ENCODE peak calls at places on chromosomes 1 and 21, in ten cellular contexts. P is lower lobe of right lung, C is GM23338, N is stomach, K is heart left ventricle, I is transverse colon, Y is astrocyte, J is psoas muscle, L is left ventricle myocardium inferior, R is ovary. X is an unnamed sample. For H3K4me1, the result is how much of the 10 kb centered on the place peaks cover.

GRCh38 chr1:24749257-24749656 is 4.0 kb downstream of the CLIC4 start:
- DNase-seq in K (no peak), R (no peak), C (no peak), P (no peak), L (no peak), N (no peak), Y (no peak), J (no peak), I (no peak), X (no peak)

GRCh38 chr1:2644591-2645101 is 11.8 kb upstream of the MMEL1 start:
- DNase-seq in R (peak), I (no peak), C (no peak), Y (no peak), J (peak), P (peak), K (peak), N (no peak), L (no peak), X (no peak)

GRCh38 chr1:55262822-55263221 is 47.7 kb upstream of the USP24 start:
- DNase-seq in J (no peak), C (no peak), L (no peak), P (no peak), R (no peak), Y (peak), K (no peak), N (no peak), I (no peak), X (no peak)

GRCh38 chr1:116528329-116529083 is 42.3 kb downstream of the CD58 start:
- DNase-seq in K (no peak), P (no peak), I (no peak), Y (no peak), L (no peak), C (no peak), R (no peak), J (no peak), N (no peak), X (no peak)

GRCh38 chr1:84155517-84155916 is 11.4 kb downstream of the PRKACB start:
- DNase-seq in N (no peak), I (no peak), Y (no peak), P (no peak), R (no peak), C (no peak), L (no peak), J (no peak), K (no peak), X (no peak)

GRCh38 chr1:47694011-47694890 is 256.4 kb downstream of the FOXD2 start:
- DNase-seq in I (no peak), N (peak), R (no peak), K (peak), Y (no peak), L (no peak), C (no peak), J (no peak), P (no peak), X (peak)

GRCh38 chr21:37695111-37695510 is 221.1 kb downstream of the KCNJ6 start:
- DNase-seq in R (no peak), P (no peak), C (no peak), I (no peak), L (no peak), N (no peak), J (no peak), Y (no peak), K (no peak), X (peak)

GRCh38 chr1:39337067-39337466 is 132.6 kb downstream of the MACF1 start:
- DNase-seq in P (no peak), N (no peak), J (no peak), Y (no peak), L (no peak), K (no peak), I (no peak), C (no peak), R (no peak), X (no peak)

GRCh38 chr1:219459321-219460105 is 153.4 kb downstream of the ZC3H11B start:
- DNase-seq in N (no peak), L (no peak), K (no peak), J (no peak), P (no peak), I (no peak), Y (no peak), C (no peak), R (no peak), X (no peak)

GRCh38 chr1:6423321-6423999 is 1.1 kb upstream of the ESPN start:
- DNase-seq in R (no peak), I (peak), P (peak), C (peak), N (peak), Y (peak), J (no peak), K (no peak), L (no peak), X (no peak)

GRCh38 chr1:10823000-10823401 is 26.6 kb upstream of the CASZ1 start:
- DNase-seq in N (peak), L (peak), K (peak), C (no peak), Y (no peak), I (no peak), J (peak), R (no peak), P (no peak), X (no peak)

GRCh38 chr1:55877440-55878232 is 662.5 kb upstream of the USP24 start:
- DNase-seq in P (no peak), Y (no peak), R (no peak), N (no peak), I (no peak), C (no peak), K (no peak), J (no peak), L (no peak), X (no peak)

GRCh38 chr21:34968414-34969333 is 80.4 kb downstream of the RUNX1 start:
- DNase-seq in Y (no peak), L (no peak), P (no peak), N (no peak), R (no peak), C (no peak), I (no peak), K (no peak), J (no peak), X (no peak)

DNA sequence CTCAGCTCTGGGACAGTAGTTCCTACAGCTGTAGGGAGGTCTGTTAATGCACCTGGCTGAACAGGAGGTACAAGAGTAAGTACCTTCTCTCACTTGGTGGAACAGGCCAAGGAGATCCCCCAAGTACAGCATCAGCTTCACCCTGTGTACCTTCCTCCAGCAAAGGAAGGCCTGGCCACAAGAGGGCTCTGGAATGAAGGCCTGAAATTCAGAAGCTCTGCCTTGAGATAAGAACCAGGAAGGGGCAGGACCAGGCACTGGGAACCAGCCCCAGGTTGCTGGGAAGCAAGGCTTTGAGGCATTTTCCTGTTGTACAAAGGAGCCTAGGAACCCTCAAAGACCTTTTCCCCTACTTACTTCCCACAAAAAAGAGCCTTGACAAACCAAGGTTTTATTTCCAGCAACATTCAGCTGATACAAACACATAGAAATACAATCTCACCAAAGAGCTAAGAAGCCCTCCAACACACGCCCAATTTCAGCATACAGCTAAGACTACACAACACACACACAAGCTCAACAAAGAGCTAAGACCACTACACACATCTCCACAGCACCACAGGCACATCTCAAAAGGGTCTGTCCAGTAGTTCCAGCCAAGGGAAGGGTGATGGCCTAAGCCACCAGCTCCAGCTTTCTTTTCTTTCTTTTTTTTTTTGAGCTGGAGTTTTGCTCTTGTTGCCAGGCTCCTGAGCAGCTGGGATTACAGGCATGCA is 23.5 kb downstream of the F11R start:
- DNase-seq in J (peak), C (peak), Y (peak), P (peak), L (peak), N (peak), R (peak), I (peak), K (peak), X (peak)
- TF ChIP-seq CTCF in J (peak), C (peak), Y (peak), P (peak), L (peak), N (peak), R (peak), I (peak), K (peak), X (peak)

DNA sequence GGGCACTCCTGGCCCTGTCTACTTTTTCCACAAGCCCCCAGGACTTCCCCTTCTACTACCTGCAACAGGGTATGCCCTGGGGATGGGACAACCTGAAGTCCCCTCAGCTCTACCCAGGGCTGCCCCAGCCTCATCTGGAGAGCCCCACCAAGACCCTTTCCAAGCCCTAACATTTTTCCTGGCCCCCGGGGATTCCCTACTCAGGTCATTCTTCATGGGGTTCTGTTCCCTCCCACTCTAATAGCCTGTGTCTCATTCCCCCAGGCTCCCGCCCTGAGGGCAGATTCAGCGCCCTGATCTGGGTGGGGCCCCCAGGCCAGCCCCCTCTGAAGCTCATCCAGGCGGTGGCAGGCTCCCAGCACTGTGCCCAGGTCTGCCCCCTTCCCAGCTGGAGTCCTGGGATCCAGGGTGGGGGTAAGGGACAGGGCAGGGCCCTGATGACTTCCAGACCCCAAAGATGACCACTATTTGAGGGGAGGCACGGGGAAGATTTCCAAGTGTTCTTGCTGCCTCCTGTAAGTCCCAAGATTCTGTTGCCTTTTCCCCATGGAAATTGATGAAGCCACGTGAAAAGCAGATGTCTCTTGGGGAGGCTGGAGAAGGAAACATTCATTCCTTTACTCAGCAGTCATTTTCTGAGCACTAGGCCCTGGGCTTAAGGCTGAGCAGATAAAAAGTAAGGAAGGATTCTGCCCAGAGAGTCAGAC is 9.8 kb downstream of the EXTL1 start:
- DNase-seq in K (no peak), N (no peak), P (no peak), I (no peak), J (peak), L (no peak), Y (no peak), C (no peak), R (no peak), X (no peak)
- H3K27ac ChIP-seq in K (no peak), N (no peak), P (no peak), I (no peak), J (no peak), L (no peak), Y (no peak), C (no peak), R (no peak), X (no peak)

DNA sequence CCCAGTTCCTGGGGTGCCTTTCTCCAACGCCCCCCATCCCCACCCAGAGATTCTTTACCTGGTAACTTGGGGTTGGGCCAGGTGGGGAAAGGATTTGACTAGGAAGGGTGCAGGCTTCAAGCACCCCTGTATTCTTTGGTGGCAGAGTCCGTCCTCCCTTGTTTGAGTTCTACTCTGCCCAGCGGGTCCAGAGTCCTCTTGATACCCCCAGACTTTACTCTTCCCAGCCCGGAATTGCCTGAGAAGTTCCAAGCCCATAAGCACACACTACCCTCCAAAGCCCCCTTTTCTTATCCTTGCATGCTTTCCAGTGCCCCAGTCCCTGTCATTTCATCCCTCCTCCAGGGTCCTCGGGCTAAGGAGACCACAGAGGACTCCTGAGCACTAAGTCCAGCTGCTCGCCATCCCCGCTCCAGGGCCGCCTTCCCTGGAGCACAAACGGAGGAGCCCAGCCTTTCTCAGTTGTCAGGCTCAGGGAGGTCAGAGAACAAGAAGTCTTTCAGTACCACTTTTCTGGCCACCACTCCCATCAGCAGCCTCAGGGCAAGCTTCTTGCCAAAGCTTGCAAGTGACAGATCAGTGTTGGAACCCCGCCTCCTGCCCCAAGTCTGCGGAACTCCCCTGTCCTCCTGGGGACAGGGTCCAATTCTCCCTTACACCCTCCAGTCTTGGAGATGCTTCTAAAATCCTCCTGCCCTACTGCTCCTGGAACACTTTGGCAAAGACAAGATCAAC is 12.2 kb downstream of the SLC45A3 start:
- DNase-seq in K (no peak), P (no peak), L (no peak), N (no peak), I (no peak), C (no peak), J (no peak), R (no peak), Y (no peak), X (no peak)
- H3K4me1 ChIP-seq in K (under half), P (under half), L (under half), N (half or more), I (under half), C (under half), J (under half), R (under half), Y (under half), X (under half)

DNA sequence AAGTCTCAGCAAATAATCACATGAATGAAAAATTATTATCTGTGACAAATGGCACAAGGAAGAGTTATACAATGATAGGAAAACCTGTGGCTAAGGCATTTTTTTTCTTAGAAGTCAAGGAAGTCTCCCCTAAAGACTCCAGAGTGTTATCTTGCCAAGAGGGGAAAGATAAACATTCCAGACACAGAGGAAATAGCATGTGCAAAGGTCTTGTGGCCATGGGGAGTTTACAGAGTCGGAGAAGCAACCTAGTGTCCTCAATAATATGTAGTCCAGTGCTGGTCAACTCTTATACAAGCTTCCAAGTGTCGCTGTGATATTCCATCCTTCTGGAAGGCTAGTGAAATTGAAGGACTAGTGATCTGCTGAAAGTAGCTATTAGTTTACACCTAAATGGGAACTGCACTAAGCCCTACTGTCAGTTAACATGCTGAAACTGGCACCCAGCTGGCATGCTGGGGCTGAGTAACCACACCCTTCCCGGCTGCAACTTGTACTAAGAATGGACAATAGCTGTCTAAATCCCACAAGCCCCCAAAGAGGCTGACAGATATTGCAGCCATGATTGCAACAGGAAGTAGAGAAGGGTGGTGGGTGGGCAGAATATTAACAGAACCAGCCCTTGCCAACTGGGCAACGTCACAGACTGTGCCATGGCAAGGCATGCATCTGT is 11.5 kb upstream of the ATP1B1 start:
- DNase-seq in Y (no peak), K (no peak), N (no peak), J (no peak), R (no peak), C (no peak), P (no peak), I (peak), L (no peak), X (no peak)
- TF ChIP-seq CTCF in Y (no peak), K (no peak), N (no peak), J (no peak), R (no peak), C (no peak), P (no peak), I (no peak), L (no peak), X (no peak)

DNA sequence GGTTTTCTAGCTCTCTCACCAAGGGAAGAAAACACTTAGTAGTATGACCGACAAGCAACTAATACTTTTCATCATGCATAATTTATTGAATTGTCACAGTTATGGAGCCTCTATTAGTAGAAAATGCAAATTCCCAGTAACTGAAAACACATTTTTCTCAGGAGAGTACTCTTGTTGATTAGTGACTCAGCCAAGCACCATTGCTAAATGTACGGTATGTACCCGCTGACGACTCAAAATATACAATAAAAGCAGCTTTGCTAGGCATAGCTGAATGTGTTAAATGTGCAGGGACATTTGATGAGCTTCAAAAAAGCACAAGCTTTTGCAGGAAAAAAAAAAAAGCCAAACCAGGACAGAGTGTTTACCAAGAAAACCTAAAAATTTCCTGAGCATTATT is 63.9 kb downstream of the WDR64 start:
- DNase-seq in L (no peak), J (no peak), C (no peak), I (no peak), Y (no peak), P (no peak), K (no peak), R (no peak), N (no peak), X (no peak)
- H3K27ac ChIP-seq in L (no peak), J (no peak), C (no peak), I (no peak), Y (no peak), P (no peak), K (no peak), R (no peak), N (no peak), X (no peak)

GRCh38 chr1:202286622-202287097 is 55.1 kb downstream of the UBE2T start:
- DNase-seq in C (no peak), L (peak), I (no peak), K (peak), P (no peak), J (peak), N (no peak), Y (peak), R (no peak), X (no peak)

GRCh38 chr1:202289009-202289408 is 52.7 kb downstream of the UBE2T start:
- DNase-seq in R (no peak), P (no peak), K (no peak), N (no peak), C (no peak), I (no peak), J (no peak), Y (no peak), L (no peak), X (no peak)

GRCh38 chr1:202285908-202286307 is 55.8 kb downstream of the UBE2T start:
- DNase-seq in K (no peak), J (no peak), Y (no peak), C (no peak), R (no peak), I (no peak), N (no peak), L (no peak), P (no peak), X (no peak)

GRCh38 chr1:202287196-202287595 is 54.5 kb downstream of the UBE2T start:
- DNase-seq in I (no peak), N (no peak), Y (no peak), C (no peak), P (no peak), J (no peak), K (no peak), L (no peak), R (no peak), X (no peak)

GRCh38 chr1:202288177-202288576 is 53.6 kb downstream of the UBE2T start:
- DNase-seq in P (no peak), K (no peak), R (no peak), Y (no peak), J (no peak), N (no peak), L (no peak), C (no peak), I (no peak), X (no peak)
- H3K4me1 ChIP-seq in P (under half), K (under half), R (under half), Y (under half), J (under half), N (under half), L (under half), C (under half), I (under half), X (under half)

GRCh38 chr1:63063367-63063766 is 259.0 kb upstream of the FOXD3 start:
- DNase-seq in L (no peak), I (no peak), K (no peak), C (peak), P (no peak), Y (no peak), N (no peak), J (no peak), R (no peak), X (no peak)
- TF ChIP-seq CTCF in L (no peak), I (no peak), K (no peak), C (peak), P (no peak), Y (no peak), N (no peak), J (no peak), R (no peak), X (no peak)

X was measured in right atrium auricular region.